ENCODE peak calls at places on chromosomes 13 and 19, in ten cellular contexts. H is prostate gland; G is CD4-positive, CD25-positive, alpha-beta regulatory T cell; F is esophagus squamous epithelium; Y is upper lobe of left lung; K is fibroblast of lung; W is heart right ventricle; L is PC-9; E is breast epithelium; P is uterus. Q is an unnamed sample. For H3K27me3 and H3K4me1, the result is how much of the 10 kb centered on the place peaks cover.

GRCh38 chr19:28063702-28064101 is 1149.2 kb downstream of the UQCRFS1 start:
- DNase-seq in H (no peak), G (no peak), F (no peak), Y (no peak), K (no peak), W (no peak), L (no peak), E (no peak), P (no peak), Q (no peak)

GRCh38 chr13:22960827-22961226 is 220.0 kb upstream of the SGCG start:
- DNase-seq in H (no peak), G (no peak), F (no peak), Y (no peak), K (no peak), W (no peak), L (no peak), E (no peak), P (no peak), Q (no peak)

GRCh38 chr19:1612114-1613086 is 7.1 kb upstream of the UQCR11 start:
- DNase-seq in H (no peak), G (no peak), F (no peak), Y (no peak), K (no peak), W (no peak), L (no peak), E (no peak), P (no peak), Q (no peak)

GRCh38 chr13:103403148-103403740 is 337.0 kb upstream of the SLC10A2 start:
- DNase-seq in H (no peak), G (no peak), F (no peak), Y (no peak), K (no peak), W (no peak), L (no peak), E (no peak), P (no peak), Q (no peak)

GRCh38 chr19:41934849-41935374 is 6.7 kb upstream of the ERFL start:
- DNase-seq in H (peak), G (peak), F (no peak), Y (peak), K (peak), W (peak), L (peak), E (peak), P (peak), Q (no peak)

GRCh38 chr19:51994048-51994644 is 7.5 kb upstream of the ZNF350 start:
- DNase-seq in H (no peak), G (no peak), F (no peak), Y (no peak), K (peak), W (no peak), L (no peak), E (no peak), P (no peak), Q (no peak)

GRCh38 chr13:100610399-100611347 is 22.1 kb upstream of the GGACT start:
- DNase-seq in H (no peak), G (no peak), F (no peak), Y (no peak), K (no peak), W (no peak), L (no peak), E (no peak), P (no peak), Q (no peak)

GRCh38 chr19:4976412-4977298 is 7.7 kb downstream of the KDM4B start:
- DNase-seq in H (peak), G (no peak), F (peak), Y (peak), K (peak), W (peak), L (no peak), E (peak), P (peak), Q (peak)

GRCh38 chr13:104705031-104705750 is 1639.0 kb upstream of the SLC10A2 start:
- DNase-seq in H (no peak), G (no peak), F (no peak), Y (no peak), K (no peak), W (no peak), L (no peak), E (no peak), P (no peak), Q (no peak)

GRCh38 chr13:110454227-110454859 is 107.2 kb downstream of the RAB20 start:
- DNase-seq in H (no peak), G (no peak), F (no peak), Y (no peak), K (no peak), W (no peak), L (no peak), E (no peak), P (no peak), Q (no peak)

GRCh38 chr13:100550433-100550832 is 38.2 kb downstream of the GGACT start:
- DNase-seq in H (no peak), G (no peak), F (no peak), Y (no peak), K (peak), W (no peak), L (no peak), E (no peak), P (peak), Q (no peak)

GRCh38 chr13:22964245-22964966 is 216.4 kb upstream of the SGCG start:
- DNase-seq in H (no peak), G (no peak), F (no peak), Y (no peak), K (no peak), W (no peak), L (no peak), E (no peak), P (no peak), Q (no peak)

GRCh38 chr13:74253161-74253560 is 119.0 kb upstream of the KLF12 start:
- DNase-seq in H (no peak), G (no peak), F (no peak), Y (no peak), K (no peak), W (no peak), L (no peak), E (no peak), P (no peak), Q (no peak)

GRCh38 chr13:27405521-27406134 is 18.8 kb upstream of the GTF3A start:
- DNase-seq in H (no peak), G (no peak), F (no peak), Y (no peak), K (no peak), W (no peak), L (no peak), E (no peak), P (no peak), Q (no peak)

GRCh38 chr19:15584095-15584494 is 30.9 kb upstream of the CYP4F8 start:
- DNase-seq in H (no peak), G (no peak), F (no peak), Y (no peak), K (no peak), W (no peak), L (no peak), E (no peak), P (no peak), Q (no peak)

GRCh38 chr13:89380101-89380500 is 1708.9 kb downstream of the SLITRK5 start:
- DNase-seq in H (no peak), G (no peak), F (no peak), Y (no peak), K (no peak), W (no peak), L (peak), E (no peak), P (no peak), Q (no peak)

GRCh38 chr19:17615889-17616685 is 60.6 kb downstream of the COLGALT1 start:
- DNase-seq in H (no peak), G (no peak), F (no peak), Y (no peak), K (no peak), W (no peak), L (no peak), E (no peak), P (no peak), Q (no peak)

GRCh38 chr13:107457686-107458085 is 757.6 kb downstream of the LIG4 start:
- DNase-seq in H (no peak), G (no peak), F (no peak), Y (no peak), K (no peak), W (no peak), L (no peak), E (no peak), P (no peak), Q (no peak)

GRCh38 chr13:59409211-59409610 is 754.5 kb downstream of the DIAPH3 start:
- DNase-seq in H (no peak), G (no peak), F (no peak), Y (no peak), K (peak), W (peak), L (no peak), E (no peak), P (peak), Q (no peak)

GRCh38 chr19:29841559-29842367 is 30.0 kb downstream of the CCNE1 start:
- DNase-seq in H (no peak), G (no peak), F (no peak), Y (no peak), K (no peak), W (no peak), L (peak), E (no peak), P (no peak), Q (no peak)

GRCh38 chr13:92682832-92683517 is 543.6 kb upstream of the GPC6 start:
- DNase-seq in H (no peak), G (no peak), F (no peak), Y (no peak), K (no peak), W (no peak), L (no peak), E (no peak), P (no peak), Q (no peak)

GRCh38 chr13:105506463-105506862 is 1029.0 kb downstream of the EFNB2 start:
- DNase-seq in H (no peak), G (no peak), F (no peak), Y (no peak), K (no peak), W (no peak), L (no peak), E (no peak), P (no peak), Q (no peak)

GRCh38 chr19:4518345-4519171 is at the start of gene PLIN4:
- DNase-seq in H (peak), G (no peak), F (no peak), Y (no peak), K (peak), W (peak), L (peak), E (peak), P (peak), Q (no peak)

GRCh38 chr19:47644743-47645499 is 36.0 kb downstream of the BICRA start:
- DNase-seq in H (no peak), G (no peak), F (no peak), Y (no peak), K (no peak), W (no peak), L (no peak), E (no peak), P (no peak), Q (no peak)

GRCh38 chr19:372306-372890 is 27.8 kb upstream of the MIER2 start:
- DNase-seq in H (no peak), G (no peak), F (no peak), Y (no peak), K (peak), W (peak), L (no peak), E (no peak), P (no peak), Q (no peak)

GRCh38 chr13:98459171-98459681 is 117.7 kb downstream of the STK24 start:
- DNase-seq in H (no peak), G (no peak), F (no peak), Y (no peak), K (no peak), W (no peak), L (no peak), E (no peak), P (no peak), Q (no peak)

GRCh38 chr19:45499196-45500180 is 1.2 kb downstream of the PPM1N start:
- DNase-seq in H (no peak), G (peak), F (no peak), Y (no peak), K (no peak), W (peak), L (no peak), E (no peak), P (no peak), Q (no peak)

GRCh38 chr19:23823952-23824389 is 65.3 kb upstream of the ZNF681 start:
- DNase-seq in H (no peak), G (peak), F (no peak), Y (no peak), K (peak), W (no peak), L (no peak), E (no peak), P (no peak), Q (no peak)

GRCh38 chr13:69856331-69856730 is 251.3 kb upstream of the ATXN8OS start:
- DNase-seq in H (no peak), G (no peak), F (no peak), Y (no peak), K (no peak), W (no peak), L (peak), E (no peak), P (no peak), Q (no peak)

GRCh38 chr19:31338069-31338767 is 11.0 kb downstream of the TSHZ3 start:
- DNase-seq in H (peak), G (peak), F (no peak), Y (no peak), K (peak), W (peak), L (no peak), E (no peak), P (peak), Q (peak)

GRCh38 chr13:97302611-97303010 is 80.5 kb downstream of the MBNL2 start:
- DNase-seq in H (no peak), G (no peak), F (no peak), Y (no peak), K (no peak), W (no peak), L (no peak), E (no peak), P (no peak), Q (no peak)

GRCh38 chr13:21688056-21688455 is 17.2 kb downstream of the FGF9 start:
- DNase-seq in H (no peak), G (no peak), F (no peak), Y (no peak), K (no peak), W (no peak), L (no peak), E (no peak), P (no peak), Q (no peak)

GRCh38 chr19:51101171-51101865 is 6.9 kb downstream of the CTU1 start:
- DNase-seq in H (no peak), G (no peak), F (no peak), Y (no peak), K (no peak), W (no peak), L (no peak), E (no peak), P (no peak), Q (no peak)

GRCh38 chr13:78265098-78265497 is 338.3 kb downstream of the POU4F1 start:
- DNase-seq in H (no peak), G (no peak), F (no peak), Y (no peak), K (no peak), W (no peak), L (no peak), E (no peak), P (no peak), Q (no peak)

GRCh38 chr19:4115050-4115817 is 8.7 kb downstream of the MAP2K2 start:
- DNase-seq in H (no peak), G (peak), F (no peak), Y (peak), K (no peak), W (peak), L (no peak), E (no peak), P (no peak), Q (no peak)

GRCh38 chr13:86087241-86087640 is 288.0 kb upstream of the SLITRK6 start:
- DNase-seq in H (no peak), G (no peak), F (no peak), Y (no peak), K (peak), W (no peak), L (no peak), E (no peak), P (no peak), Q (no peak)

GRCh38 chr13:113288880-113289279 is 8.2 kb upstream of the LAMP1 start:
- DNase-seq in H (no peak), G (no peak), F (no peak), Y (no peak), K (no peak), W (no peak), L (no peak), E (no peak), P (no peak), Q (no peak)
- H3K27me3 ChIP-seq in H (under half), G (under half), F (under half), Y (under half), K (under half), W (under half), L (under half), E (under half), P (under half), Q (under half)

GRCh38 chr13:49754146-49754545 is 38.3 kb downstream of the KPNA3 start:
- DNase-seq in H (no peak), G (no peak), F (no peak), Y (no peak), K (no peak), W (no peak), L (no peak), E (no peak), P (no peak), Q (no peak)
- H3K4me3 ChIP-seq in H (no peak), G (peak), F (no peak), Y (no peak), K (no peak), W (no peak), L (no peak), E (no peak), P (no peak), Q (no peak)

GRCh38 chr13:33262069-33262487 is 23.5 kb downstream of the STARD13 start:
- DNase-seq in H (no peak), G (no peak), F (no peak), Y (no peak), K (no peak), W (no peak), L (peak), E (no peak), P (peak), Q (no peak)
- H3K4me1 ChIP-seq in H (under half), G (under half), F (under half), Y (half or more), K (under half), W (half or more), L (under half), E (under half), P (under half), Q (under half)

GRCh38 chr13:95643814-95644598 is 500 bp downstream of the DZIP1 start:
- DNase-seq in H (no peak), G (no peak), F (no peak), Y (no peak), K (peak), W (peak), L (no peak), E (no peak), P (peak), Q (no peak)
- H3K27me3 ChIP-seq in H (under half), G (under half), F (under half), Y (under half), K (under half), W (under half), L (under half), E (under half), P (under half), Q (under half)

GRCh38 chr13:30668305-30668704 is 50.6 kb downstream of the USPL1 start:
- DNase-seq in H (no peak), G (no peak), F (no peak), Y (no peak), K (no peak), W (no peak), L (no peak), E (no peak), P (no peak), Q (no peak)

GRCh38 chr13:30676672-30677071 is 58.7 kb upstream of the ALOX5AP start:
- DNase-seq in H (no peak), G (no peak), F (no peak), Y (no peak), K (peak), W (no peak), L (no peak), E (no peak), P (no peak), Q (no peak)

GRCh38 chr13:30671271-30671815 is 53.6 kb downstream of the USPL1 start:
- DNase-seq in H (no peak), G (no peak), F (no peak), Y (no peak), K (no peak), W (no peak), L (no peak), E (no peak), P (no peak), Q (no peak)

GRCh38 chr13:30679483-30680330 is 55.6 kb upstream of the ALOX5AP start:
- DNase-seq in H (no peak), G (peak), F (no peak), Y (peak), K (peak), W (no peak), L (no peak), E (no peak), P (no peak), Q (no peak)

DNA sequence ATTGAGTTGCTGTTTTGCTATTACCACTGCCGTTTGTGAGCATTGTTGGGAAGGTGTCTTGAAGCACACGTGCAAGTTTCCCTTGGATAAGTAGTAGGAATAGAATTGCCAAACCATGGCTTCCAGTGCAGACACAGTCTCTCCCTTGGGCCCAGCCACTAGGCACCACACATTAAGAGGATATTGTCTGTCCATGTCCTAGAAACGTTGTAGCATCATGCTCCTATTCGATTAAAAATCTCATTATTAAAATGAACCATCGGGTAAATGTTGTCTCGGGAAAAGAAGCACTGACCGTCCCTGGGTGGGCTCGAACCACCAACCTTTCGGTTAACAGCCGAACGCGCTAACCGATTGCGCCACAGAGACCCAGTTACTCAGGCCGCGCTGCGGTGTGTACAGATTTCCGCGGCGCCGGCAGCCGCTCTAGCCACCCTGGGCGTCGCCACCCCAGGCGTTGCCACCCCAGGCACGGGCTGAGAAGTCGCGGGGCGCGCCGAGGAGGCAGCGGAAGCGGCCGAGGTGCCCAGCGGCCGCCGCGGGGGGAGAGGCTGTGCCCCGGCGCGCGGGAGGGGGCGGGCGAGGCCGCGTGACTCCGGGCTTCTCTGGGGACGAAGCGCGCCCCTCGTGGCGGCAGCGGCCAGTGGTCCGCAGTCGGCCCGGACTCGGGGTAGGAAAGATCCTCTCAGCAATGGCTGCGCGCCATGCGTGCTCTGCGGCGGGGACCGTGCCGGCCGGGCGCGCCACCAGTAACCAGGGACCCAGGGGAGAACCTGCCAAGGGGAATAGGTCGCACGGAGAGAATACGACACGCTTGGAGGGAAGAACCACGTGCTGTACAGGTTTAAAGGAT is 56.2 kb downstream of the USPL1 start:
- DNase-seq in H (peak), G (peak), F (peak), Y (peak), K (peak), W (peak), L (peak), E (peak), P (peak), Q (peak)
- H3K4me3 ChIP-seq in H (peak), G (peak), F (peak), Y (peak), K (peak), W (peak), L (peak), E (peak), P (peak), Q (peak)

Q was measured in ascending aorta.